ENCODE peak calls at places on chromosome 11, in four cellular contexts. W is GM13977, K is cardiac muscle cell, C is AG09309. F is an unnamed sample.

GRCh38 chr11:112513936-112514716 is 253.5 kb upstream of the PLET1 start:
- DNase-seq in K (no peak), W (no peak), C (no peak), F (no peak)

GRCh38 chr11:100785148-100785983 is 98.3 kb downstream of the ARHGAP42 start:
- DNase-seq in W (no peak), C (no peak), K (peak), F (no peak)

GRCh38 chr11:117843666-117844484 is 19.3 kb upstream of the FXYD2 start:
- DNase-seq in K (peak), C (peak), W (peak), F (peak)

GRCh38 chr11:131025020-131025419 is 108.7 kb upstream of the SNX19 start:
- DNase-seq in K (peak), W (peak), C (peak), F (no peak)

GRCh38 chr11:75558939-75559843 is 2.9 kb upstream of the SERPINH1 start:
- DNase-seq in C (no peak), W (no peak), K (peak), F (no peak)

GRCh38 chr11:116504541-116505149 is 268.1 kb downstream of the BUD13 start:
- DNase-seq in K (no peak), C (no peak), W (no peak), F (peak)

GRCh38 chr11:17207317-17208256 is at the start of gene PIK3C2A:
- DNase-seq in W (peak), C (peak), K (peak), F (peak)

GRCh38 chr11:8283510-8284272 is 20.0 kb upstream of the LMO1 start:
- DNase-seq in K (peak), C (no peak), W (no peak), F (no peak)

GRCh38 chr11:100908746-100909145 is 220.9 kb downstream of the PGR start:
- DNase-seq in W (no peak), C (no peak), K (no peak), F (no peak)

GRCh38 chr11:32893091-32893946 is 708 bp downstream of the QSER1 start:
- DNase-seq in K (peak), W (peak), C (no peak), F (peak)
- TF ChIP-seq CTCF in K (peak), W (peak), C (peak), F (peak)

GRCh38 chr11:125084761-125085231 is 21.7 kb downstream of the SLC37A2 start:
- DNase-seq in C (no peak), W (no peak), K (no peak), F (no peak)
- TF ChIP-seq CTCF in C (no peak), W (no peak), K (no peak), F (no peak)

GRCh38 chr11:44110231-44110679 is 14.8 kb downstream of the EXT2 start:
- DNase-seq in K (peak), W (peak), C (no peak), F (peak)
- TF ChIP-seq CTCF in K (peak), W (peak), C (peak), F (no peak)

GRCh38 chr11:134477486-134477885 is 65.4 kb upstream of the B3GAT1 start:
- DNase-seq in C (no peak), W (no peak), K (no peak), F (no peak)

GRCh38 chr11:134479206-134479955 is 67.3 kb upstream of the B3GAT1 start:
- DNase-seq in K (no peak), W (no peak), C (no peak), F (no peak)

GRCh38 chr11:134478611-134479010 is 66.6 kb upstream of the B3GAT1 start:
- DNase-seq in C (no peak), W (no peak), K (no peak), F (no peak)

GRCh38 chr11:134476435-134477021 is 64.5 kb upstream of the B3GAT1 start:
- DNase-seq in K (peak), C (no peak), W (no peak), F (peak)

DNA sequence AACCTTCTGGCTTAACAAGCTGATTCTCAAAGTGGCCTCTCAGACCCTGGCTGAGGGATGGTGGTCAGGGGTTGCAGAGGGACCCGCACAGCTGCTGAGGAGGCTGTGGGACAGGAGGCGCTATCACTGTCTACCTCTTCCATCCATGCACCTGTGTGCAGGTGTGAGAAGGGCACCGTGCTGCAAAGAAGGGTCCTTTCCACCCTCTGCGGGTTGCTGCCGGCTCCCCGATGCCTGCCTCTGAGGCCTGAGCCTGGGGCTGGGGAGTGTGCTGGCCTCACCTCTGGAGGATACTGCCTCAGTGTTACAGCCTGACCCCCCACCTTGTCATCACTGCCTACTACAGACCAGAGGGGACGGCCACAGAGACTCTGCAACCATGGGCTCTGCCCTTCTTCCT is 66.1 kb upstream of the B3GAT1 start:
- DNase-seq in W (no peak), K (no peak), C (no peak), F (no peak)
- TF ChIP-seq CTCF in W (no peak), K (no peak), C (no peak), F (no peak)

GRCh38 chr11:1706634-1707400 is 9.8 kb downstream of the KRTAP5-6 start:
- DNase-seq in W (no peak), K (no peak), C (no peak), F (no peak)
- TF ChIP-seq CTCF in W (no peak), K (peak), C (no peak), F (no peak)

DNA sequence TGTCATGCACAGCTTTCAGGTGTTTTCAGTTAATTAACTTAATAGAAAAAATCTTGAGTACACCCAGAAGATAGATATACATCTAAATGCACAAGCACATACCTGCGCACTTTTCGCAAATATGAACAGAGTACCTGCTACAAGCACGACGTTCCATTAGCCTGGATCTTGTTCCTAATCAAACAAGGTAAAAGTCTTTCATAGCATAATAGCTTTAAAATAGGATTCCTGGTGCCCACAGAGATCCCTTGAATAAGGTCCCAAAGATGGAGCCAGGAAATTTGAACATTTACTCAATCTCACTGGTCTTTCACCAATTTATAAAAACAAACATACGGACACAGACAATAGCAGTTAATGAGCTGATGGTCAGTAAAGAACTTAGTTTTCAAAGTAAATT is 689.8 kb upstream of the CHORDC1 start:
- DNase-seq in C (no peak), K (no peak), W (no peak), F (no peak)
- TF ChIP-seq CTCF in C (no peak), K (no peak), W (no peak), F (no peak)

GRCh38 chr11:67391304-67392181 is at the start of gene RAD9A:
- DNase-seq in K (peak), W (peak), C (peak), F (peak)

GRCh38 chr11:67387074-67387473 is 4.7 kb upstream of the RAD9A start:
- DNase-seq in K (no peak), W (no peak), C (no peak), F (no peak)

GRCh38 chr11:67387518-67387917 is 4.3 kb upstream of the RAD9A start:
- DNase-seq in K (no peak), C (no peak), W (no peak), F (no peak)

GRCh38 chr11:67390947-67391303 is 861 bp upstream of the RAD9A start:
- DNase-seq in K (no peak), W (no peak), C (no peak), F (no peak)

GRCh38 chr11:67389477-67389876 is 2.3 kb upstream of the RAD9A start:
- DNase-seq in K (peak), C (no peak), W (peak), F (no peak)
- TF ChIP-seq CTCF in K (peak), C (peak), W (peak), F (peak)

GRCh38 chr11:36157151-36157519 is 132.1 kb downstream of the COMMD9 start:
- DNase-seq in C (no peak), W (no peak), K (no peak), F (no peak)
- TF ChIP-seq CTCF in C (no peak), W (no peak), K (peak), F (no peak)

GRCh38 chr11:9385288-9385902 is 943 bp downstream of the IPO7 start:
- DNase-seq in W (peak), K (no peak), C (no peak), F (no peak)

GRCh38 chr11:9380773-9381172 is 3.7 kb upstream of the IPO7 start:
- DNase-seq in K (peak), W (no peak), C (no peak), F (no peak)

GRCh38 chr11:9384535-9385287 is at the start of gene IPO7:
- DNase-seq in W (peak), K (peak), C (peak), F (peak)

GRCh38 chr11:9386901-9387300 is 2.4 kb downstream of the IPO7 start:
- DNase-seq in K (no peak), C (no peak), W (no peak), F (no peak)

DNA sequence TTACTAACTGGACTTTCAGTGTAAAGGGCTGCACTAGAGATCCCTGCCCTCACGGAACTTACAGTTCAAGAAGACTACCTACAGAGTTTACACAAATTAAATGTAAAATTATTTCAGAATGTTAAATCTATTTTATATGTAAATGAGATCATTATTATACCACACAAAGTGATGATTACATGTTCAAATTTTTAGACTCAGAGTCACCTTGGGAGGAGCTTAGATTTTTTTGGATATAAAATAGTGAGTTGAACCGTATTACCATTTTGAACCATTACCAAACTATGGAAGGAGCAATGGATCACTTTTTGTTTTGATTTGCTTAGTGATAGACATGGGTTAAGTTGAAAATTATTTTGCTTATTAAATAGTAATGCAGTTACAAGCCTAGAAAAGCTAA is 1.6 kb downstream of the IPO7 start:
- DNase-seq in C (no peak), W (no peak), K (no peak), F (no peak)
- TF ChIP-seq CTCF in C (no peak), W (no peak), K (no peak), F (no peak)

F was measured in mesothelial cell of epicardium.